ENCODE peak calls at places on chromosomes 7 and 10, in four cellular contexts. K is fibroblast of mammary gland, L is astrocyte, F is PC-3. Q is an unnamed sample.

GRCh38 chr7:31398815-31399214 is 58.3 kb upstream of the NEUROD6 start:
- DNase-seq in K (no peak), L (no peak), F (no peak), Q (no peak)

GRCh38 chr10:78520737-78521430 is 487.2 kb downstream of the RPS24 start:
- DNase-seq in F (peak; percentile 100), L (peak; percentile 54), K (peak; percentile 41), Q (peak; percentile 49)

GRCh38 chr7:73717025-73717807 is 2.3 kb downstream of the STX1A start:
- DNase-seq in L (peak; percentile 47), F (no peak), K (peak; percentile 35), Q (peak; percentile 45)

GRCh38 chr7:70710011-70710480 is 421.9 kb upstream of the GALNT17 start:
- DNase-seq in K (peak; percentile 77), L (peak; percentile 91), F (no peak), Q (peak; percentile 21)

GRCh38 chr10:65176994-65177393 is 1655.8 kb downstream of the REEP3 start:
- DNase-seq in K (no peak), L (no peak), F (no peak), Q (no peak)

GRCh38 chr7:157691521-157692155 is 354.8 kb downstream of the DNAJB6 start:
- DNase-seq in K (no peak), F (no peak), L (no peak), Q (peak; percentile 10)

GRCh38 chr7:44379366-44380178 is 54.2 kb upstream of the CAMK2B start:
- DNase-seq in F (no peak), L (no peak), K (peak; percentile 43), Q (peak; percentile 34)

GRCh38 chr10:83862723-83863122 is 276.6 kb upstream of the GHITM start:
- DNase-seq in K (no peak), F (no peak), L (no peak), Q (no peak)

GRCh38 chr7:74598558-74598957 is 59.0 kb upstream of the GTF2I start:
- DNase-seq in F (peak; percentile 66), L (peak; percentile 82), K (peak; percentile 79), Q (no peak)

GRCh38 chr7:47471831-47472230 is 110.1 kb downstream of the TNS3 start:
- DNase-seq in F (no peak), L (no peak), K (no peak), Q (no peak)

GRCh38 chr7:124009321-124009720 is 23.5 kb downstream of the TMEM229A start:
- DNase-seq in L (no peak), K (no peak), F (no peak), Q (no peak)

GRCh38 chr10:99382181-99382580 is 48.2 kb downstream of the GOT1 start:
- DNase-seq in F (no peak), K (peak; percentile 22), L (no peak), Q (no peak)

GRCh38 chr7:79291498-79291865 is 162.0 kb downstream of the MAGI2 start:
- DNase-seq in F (peak; percentile 33), L (no peak), K (peak; percentile 44), Q (no peak)

GRCh38 chr7:77838929-77839491 is 40.4 kb downstream of the PHTF2 start:
- DNase-seq in L (no peak), F (no peak), K (no peak), Q (no peak)

GRCh38 chr10:124105594-124105993 is 12.2 kb upstream of the CHST15 start:
- DNase-seq in F (peak; percentile 33), L (no peak), K (no peak), Q (no peak)

GRCh38 chr10:61289813-61290212 is 163.4 kb downstream of the TMEM26 start:
- DNase-seq in F (no peak), L (no peak), K (no peak), Q (no peak)

GRCh38 chr10:93542358-93542791 is 24.1 kb upstream of the FFAR4 start:
- DNase-seq in K (peak; percentile 34), F (peak; percentile 32), L (no peak), Q (peak; percentile 65)
- TF ChIP-seq CTCF in K (no peak), F (peak; percentile 10), L (no peak), Q (no peak)

DNA sequence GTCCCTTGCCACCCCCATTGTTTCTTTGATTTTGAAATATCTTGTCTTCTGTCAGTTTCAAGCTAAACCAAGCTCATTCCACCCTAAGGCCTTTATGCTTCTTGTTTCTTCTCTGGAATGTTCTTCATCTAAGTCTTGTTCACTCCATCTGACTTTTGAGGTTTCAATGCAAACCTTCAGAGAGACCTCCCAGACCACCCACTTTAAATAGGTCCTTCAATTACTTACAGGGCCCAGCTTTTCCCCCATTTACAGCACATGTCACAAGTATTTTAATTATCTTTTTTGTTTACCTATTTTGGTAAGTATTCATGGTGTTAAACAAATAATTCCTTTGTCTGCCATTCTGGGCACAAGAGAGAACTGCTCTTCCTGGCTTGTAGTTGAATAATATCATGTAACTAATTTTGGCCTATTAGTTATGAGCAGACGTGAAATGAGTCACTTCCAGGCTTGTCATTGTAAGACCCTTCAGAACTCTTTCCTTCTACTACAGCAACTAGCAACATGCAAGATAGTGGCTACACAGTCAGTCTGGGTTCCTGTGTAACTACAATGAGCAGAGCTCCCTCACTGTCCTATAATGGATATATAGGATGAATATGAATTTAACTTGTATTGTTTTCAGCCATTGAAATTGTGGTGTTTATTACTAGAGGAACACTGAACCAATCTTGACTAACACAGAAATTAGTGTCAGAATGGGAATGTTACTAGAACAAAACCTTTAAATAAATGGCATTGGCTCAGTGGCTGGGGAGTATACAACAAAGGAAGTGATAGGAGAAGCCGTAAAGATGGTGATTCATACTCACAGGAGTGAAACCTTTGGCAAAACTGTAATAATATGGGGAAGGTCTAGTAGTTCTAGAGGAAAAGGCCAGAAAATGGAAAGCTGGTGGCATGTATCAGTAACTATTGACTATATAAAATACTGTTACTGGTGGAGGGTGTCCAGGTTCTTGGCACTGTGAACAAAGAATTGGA is 2.8 kb upstream of the MTPN start:
- DNase-seq in K (peak; percentile 65), L (peak; percentile 67), F (peak; percentile 33), Q (peak; percentile 64)
- H3K4me3 ChIP-seq in K (no peak overlapping the region), L (peak overlapping the region; percentile 1), F (no peak overlapping the region), Q (no peak overlapping the region)

DNA sequence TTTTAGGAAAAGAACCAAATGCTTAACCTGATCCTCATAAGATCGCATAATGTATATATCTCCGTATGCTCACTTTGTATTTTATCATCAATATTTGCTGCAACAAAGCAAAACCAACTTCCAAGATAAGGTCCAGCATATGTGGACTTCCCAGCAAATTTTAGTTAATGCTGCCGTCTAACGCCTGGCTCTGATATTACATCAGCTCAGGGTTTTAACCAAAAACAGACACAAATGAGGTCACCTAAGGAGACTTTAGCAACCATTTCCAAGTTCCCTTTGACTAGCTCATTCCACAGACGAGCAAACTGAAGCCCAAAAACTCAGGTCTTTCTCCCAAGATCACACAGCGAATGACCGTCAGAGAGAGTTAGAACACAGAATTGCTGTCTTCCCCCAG is 59.4 kb upstream of the UCN3 start:
- DNase-seq in K (peak; percentile 87), F (no peak), L (no peak), Q (peak; percentile 48)
- TF ChIP-seq CTCF in K (peak; percentile 79), F (no peak), L (no peak), Q (peak; percentile 46)

DNA sequence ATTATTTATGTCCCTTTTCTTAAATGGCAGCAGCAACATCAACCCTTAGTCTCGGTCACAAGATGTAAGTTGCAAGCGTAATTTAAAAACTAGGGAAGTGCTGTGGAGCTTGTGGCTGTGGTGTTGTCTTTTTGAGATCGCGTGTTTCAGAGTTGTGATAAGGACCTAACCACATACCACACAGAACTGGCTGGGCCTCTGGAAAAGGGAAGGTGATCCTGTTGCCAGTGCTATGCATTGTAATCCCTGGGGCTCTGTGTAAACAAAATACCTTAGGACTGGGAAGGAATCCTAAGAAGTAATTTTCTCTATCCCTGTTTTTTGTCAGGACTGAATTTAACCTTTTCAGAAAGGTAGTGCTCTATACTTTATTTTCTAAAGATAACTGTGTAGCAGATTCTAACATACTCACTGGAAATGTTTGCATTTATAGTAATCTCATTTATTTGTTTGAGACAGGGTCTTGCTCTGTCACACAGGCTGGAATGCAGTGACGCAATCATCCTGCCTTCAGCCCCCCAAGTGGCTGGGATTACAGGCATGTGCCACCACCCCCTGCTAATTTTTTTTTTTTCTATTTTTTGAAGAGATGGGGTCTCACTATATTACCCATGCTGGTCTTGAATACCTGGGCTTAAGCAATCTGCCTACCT is 60.4 kb downstream of the INPP5F start:
- DNase-seq in K (no peak), L (peak; percentile 91), F (peak; percentile 32), Q (peak; percentile 33)
- H3K4me3 ChIP-seq in K (no peak overlapping the region), L (no peak overlapping the region), F (no peak overlapping the region), Q (no peak overlapping the region)

DNA sequence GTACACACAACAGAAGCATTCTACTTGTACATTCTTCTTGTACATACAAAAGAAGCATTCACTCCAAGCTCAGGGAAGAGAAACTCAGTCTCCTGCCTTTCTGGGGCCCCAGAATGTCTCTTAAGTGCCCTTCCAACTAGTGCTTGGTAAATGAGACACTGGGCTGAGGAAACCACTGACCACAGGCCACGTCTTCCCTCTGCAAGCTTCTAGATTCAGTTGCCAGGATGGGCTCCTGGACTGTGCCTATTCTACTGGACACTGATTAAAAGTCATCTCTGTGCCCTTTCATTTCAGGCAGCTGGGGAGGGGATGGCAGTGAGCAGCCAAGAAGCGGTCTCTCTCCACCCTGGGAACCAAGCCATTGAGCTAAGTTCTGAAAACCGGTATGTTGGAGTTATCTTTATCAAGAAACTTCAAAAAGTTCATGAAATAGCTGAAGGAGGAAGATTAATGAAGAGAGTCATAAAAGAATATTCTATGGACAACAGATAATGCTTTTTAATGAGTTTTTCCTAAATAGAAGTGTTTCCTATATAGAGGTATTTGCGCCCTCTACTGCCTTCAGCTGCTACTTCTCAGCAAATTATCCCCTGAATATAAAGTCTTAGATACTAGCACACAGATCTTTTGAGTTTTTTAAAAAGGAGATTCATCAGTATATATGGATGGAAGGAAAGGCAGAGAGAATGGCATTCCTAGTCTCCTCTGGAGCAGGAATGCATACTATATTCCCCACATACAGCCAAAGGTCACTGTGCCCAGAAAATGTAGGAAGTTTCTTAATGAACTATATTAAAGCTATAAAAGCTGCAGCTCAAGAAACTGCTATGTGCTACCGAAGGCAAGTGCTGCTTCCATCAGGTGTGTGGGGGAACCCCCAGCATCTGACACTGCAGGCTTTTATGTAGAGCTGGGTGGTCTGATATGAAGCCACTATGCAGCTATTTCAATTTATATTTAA is 8.4 kb upstream of the IFIT1B start:
- DNase-seq in L (peak; percentile 73), K (peak; percentile 65), F (peak; percentile 59), Q (peak; percentile 76)
- TF ChIP-seq CTCF in L (peak; percentile 60), K (peak; percentile 74), F (peak; percentile 80), Q (peak; percentile 64)